ENCODE peak calls at places on chromosome 5, in six cellular contexts. O is HCT116; E is H9; V is naive thymus-derived CD4-positive, alpha-beta T cell; L is thyroid gland; J is gastrocnemius medialis. I is an unnamed sample.
A peak's percentile ranks its signal among the peaks of the same experiment; 100 is the strongest.

GRCh38 chr5:81093536-81094196 is 133.5 kb downstream of the RASGRF2 start:
- DNase-seq in J (no peak), V (no peak), O (no peak), L (no peak), E (no peak), I (no peak)

GRCh38 chr5:134458234-134458633 is 46.6 kb upstream of the CDKN2AIPNL start:
- DNase-seq in O (no peak), E (no peak), L (peak; percentile 78), V (no peak), J (peak; percentile 67), I (no peak)

GRCh38 chr5:149936700-149937091 is 7.9 kb downstream of the PDE6A start:
- DNase-seq in J (no peak), O (no peak), V (no peak), E (no peak), L (no peak), I (no peak)

GRCh38 chr5:151047814-151048425 is 27.5 kb downstream of the GPX3 start:
- DNase-seq in L (peak; percentile 49), O (no peak), J (no peak), V (peak; percentile 19), E (peak; percentile 68), I (no peak)

GRCh38 chr5:99030871-99031440 is 102.1 kb upstream of the CHD1 start:
- DNase-seq in V (no peak), L (no peak), E (no peak), J (no peak), O (no peak), I (no peak)

GRCh38 chr5:147831465-147831864 is at the start of gene SPINK1:
- DNase-seq in O (no peak), L (no peak), V (no peak), E (no peak), J (no peak), I (no peak)

GRCh38 chr5:149371296-149371962 is 7.7 kb downstream of the IL17B start:
- DNase-seq in O (peak; percentile 15), V (peak; percentile 60), L (peak; percentile 50), J (no peak), E (peak; percentile 85), I (no peak)

GRCh38 chr5:131879705-131880104 is 65.8 kb downstream of the MEIKIN start:
- DNase-seq in V (no peak), J (no peak), O (no peak), E (no peak), L (no peak), I (no peak)

GRCh38 chr5:138138949-138139775 is at the start of gene NME5:
- DNase-seq in O (peak; percentile 48), E (peak; percentile 82), V (no peak), J (peak; percentile 20), L (peak; percentile 82), I (no peak)

GRCh38 chr5:172939045-172939444 is 20.2 kb upstream of the RPL26L1 start:
- DNase-seq in V (no peak), L (no peak), O (peak; percentile 26), J (no peak), E (peak; percentile 75), I (no peak)

GRCh38 chr5:59732806-59733205 is 160.7 kb downstream of the PDE4D start:
- DNase-seq in E (no peak), O (no peak), V (no peak), J (no peak), L (no peak), I (no peak)

GRCh38 chr5:125559296-125559695 is 812.9 kb upstream of the ZNF608 start:
- DNase-seq in L (no peak), V (no peak), E (no peak), O (peak; percentile 2), J (no peak), I (no peak)

GRCh38 chr5:175797521-175798038 is 73.8 kb upstream of the CPLX2 start:
- DNase-seq in L (no peak), V (no peak), O (no peak), E (peak; percentile 74), J (no peak), I (no peak)

GRCh38 chr5:64693636-64694035 is 3.3 kb downstream of the SHISAL2B start:
- DNase-seq in E (no peak), O (no peak), J (no peak), L (no peak), V (no peak), I (no peak)

GRCh38 chr5:159032656-159033350 is 66.9 kb downstream of the EBF1 start:
- DNase-seq in O (no peak), J (no peak), E (no peak), V (no peak), L (no peak), I (no peak)

GRCh38 chr5:15787676-15788075 is 287.7 kb downstream of the FBXL7 start:
- DNase-seq in E (no peak), J (no peak), V (no peak), L (no peak), O (no peak), I (no peak)

GRCh38 chr5:15222156-15222555 is 277.8 kb upstream of the FBXL7 start:
- DNase-seq in L (no peak), E (no peak), V (no peak), O (no peak), J (no peak), I (no peak)

GRCh38 chr5:56591081-56591480 is 224.3 kb upstream of the MAP3K1 start:
- DNase-seq in V (no peak), E (no peak), J (no peak), L (no peak), O (no peak), I (no peak)
- H3K27me3 ChIP-seq in V (no peaks in the 10 kb centered on the region), E (no peaks in the 10 kb centered on the region), J (no peaks in the 10 kb centered on the region), L (no peaks in the 10 kb centered on the region), O (no peaks in the 10 kb centered on the region), I (no peaks in the 10 kb centered on the region)

DNA sequence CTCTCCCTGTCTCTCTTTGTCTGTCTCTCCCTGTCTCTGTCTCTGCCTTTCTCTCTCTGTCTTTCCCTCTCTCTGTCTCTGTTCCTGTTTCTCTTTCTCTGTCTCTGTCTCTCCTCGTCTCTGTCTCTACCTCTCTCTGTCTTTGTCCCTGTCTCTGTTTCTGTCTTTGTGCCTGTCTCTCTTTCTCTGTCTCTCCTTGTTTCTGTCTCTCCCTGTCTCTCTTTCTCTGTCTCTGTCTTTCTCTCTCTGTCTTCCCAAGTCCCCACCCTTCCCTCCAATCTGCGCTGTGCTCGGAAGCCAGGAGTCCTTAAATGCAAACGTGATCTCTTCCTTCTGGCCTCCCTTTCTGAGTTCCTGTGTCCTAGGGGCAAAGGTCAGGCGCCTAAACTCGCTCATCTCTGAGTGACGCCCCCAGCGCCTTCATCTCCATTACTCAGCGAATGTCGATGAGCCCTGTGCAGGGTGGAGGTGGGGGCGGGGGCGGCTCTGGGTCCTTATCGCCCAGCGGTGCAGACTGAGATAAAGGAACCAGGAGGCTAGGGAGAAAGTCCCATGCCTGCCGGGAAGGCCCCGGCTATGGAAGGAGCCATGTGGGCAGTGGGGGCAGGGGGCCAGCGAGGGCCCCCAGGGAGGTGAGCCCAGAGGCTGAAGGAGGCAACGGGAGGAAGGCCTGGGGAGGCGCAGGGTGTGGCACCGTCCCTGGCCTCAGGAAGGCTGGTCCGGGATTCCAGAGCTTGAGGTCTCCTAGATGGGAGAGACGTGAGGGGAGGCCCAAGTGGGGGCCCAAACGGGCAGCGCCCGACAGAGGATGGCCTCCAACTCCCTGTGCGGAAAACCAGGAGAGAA is 1.5 kb upstream of the SLC6A19 start:
- DNase-seq in E (no peak), O (no peak), V (no peak), J (no peak), L (no peak), I (no peak)
- H3K27me3 ChIP-seq in E (no peaks in the 10 kb centered on the region), O (peaks cover 11% of the 10 kb centered on the region), V (no peaks in the 10 kb centered on the region), J (peaks cover 13% of the 10 kb centered on the region), L (no peaks in the 10 kb centered on the region), I (no peaks in the 10 kb centered on the region)

GRCh38 chr5:135577421-135577820 is 1.4 kb downstream of the CXCL14 start:
- DNase-seq in V (no peak), O (no peak), J (no peak), L (no peak), E (no peak), I (no peak)

GRCh38 chr5:135574493-135574892 is 4.3 kb downstream of the CXCL14 start:
- DNase-seq in J (no peak), E (no peak), V (no peak), L (no peak), O (no peak), I (no peak)

GRCh38 chr5:135578685-135579341 is at the start of gene CXCL14:
- DNase-seq in E (peak; percentile 83), J (peak; percentile 45), L (peak; percentile 4), O (no peak), V (no peak), I (no peak)

GRCh38 chr5:135578305-135578684 is 496 bp downstream of the CXCL14 start:
- DNase-seq in J (no peak), L (no peak), O (no peak), E (no peak), V (no peak), I (no peak)

GRCh38 chr5:135576075-135576599 is 2.7 kb downstream of the CXCL14 start:
- DNase-seq in E (peak; percentile 54), V (no peak), L (no peak), J (no peak), O (no peak), I (no peak)
- H3K27me3 ChIP-seq in E (peaks cover 27% of the 10 kb centered on the region), V (peaks cover 3% of the 10 kb centered on the region), L (peaks cover 14% of the 10 kb centered on the region), J (peaks cover 42% of the 10 kb centered on the region), O (peaks cover 5% of the 10 kb centered on the region), I (no peaks in the 10 kb centered on the region)

DNA sequence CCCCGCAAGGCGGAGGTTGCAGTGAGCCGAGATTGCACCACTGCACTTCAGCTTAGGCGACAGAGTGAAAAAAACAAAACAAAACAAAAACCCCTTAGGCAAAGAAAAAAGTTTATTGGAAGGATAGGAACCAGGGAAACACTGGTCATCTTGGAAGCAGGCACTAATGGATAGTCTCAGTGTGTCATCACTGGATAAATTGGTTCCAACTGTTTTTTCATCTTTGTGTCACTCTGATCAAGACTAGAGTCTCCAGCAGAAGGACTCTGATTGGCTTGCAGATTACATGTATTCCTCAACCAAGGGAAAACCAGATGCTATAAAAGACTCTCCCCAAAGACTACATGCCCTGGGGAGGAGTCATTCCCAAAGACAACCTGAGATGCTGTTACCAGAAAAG is 35.0 kb upstream of the HMHB1 start:
- DNase-seq in J (no peak), E (no peak), O (no peak), L (no peak), V (no peak), I (no peak)
- H3K27me3 ChIP-seq in J (no peaks in the 10 kb centered on the region), E (no peaks in the 10 kb centered on the region), O (no peaks in the 10 kb centered on the region), L (no peaks in the 10 kb centered on the region), V (no peaks in the 10 kb centered on the region), I (no peaks in the 10 kb centered on the region)

I was measured in esophagus muscularis mucosa.